ENCODE peak calls at places on chromosomes 1 and 21, in four cellular contexts. One of them, this sample, is unnamed.
A peak's percentile ranks its signal among the peaks of the same experiment; 100 is the strongest.

GRCh38 chr21:26966978-26967913 is at the start of gene ADAMTS5:
- DNase-seq in T follicular helper cell: no peak
- DNase-seq in kidney epithelial cell: peak; percentile 69
- DNase-seq in CD8-positive, alpha-beta T cell: no peak
- DNase-seq in this sample: peak; percentile 70

GRCh38 chr1:11940260-11940921 is 5.9 kb downstream of the PLOD1 start:
- DNase-seq in CD8-positive, alpha-beta T cell: no peak
- DNase-seq in kidney epithelial cell: no peak
- DNase-seq in T follicular helper cell: no peak
- DNase-seq in this sample: no peak

GRCh38 chr1:156964431-156964830 is 44.0 kb downstream of the LRRC71 start:
- DNase-seq in T follicular helper cell: no peak
- DNase-seq in kidney epithelial cell: no peak
- DNase-seq in CD8-positive, alpha-beta T cell: no peak
- DNase-seq in this sample: no peak

GRCh38 chr1:110384581-110385321 is 6.1 kb downstream of the SLC16A4 start:
- DNase-seq in CD8-positive, alpha-beta T cell: no peak
- DNase-seq in kidney epithelial cell: no peak
- DNase-seq in T follicular helper cell: no peak
- DNase-seq in this sample: peak; percentile 5

GRCh38 chr1:32701951-32702598 is 495 bp downstream of the SYNC start:
- DNase-seq in kidney epithelial cell: no peak
- DNase-seq in T follicular helper cell: no peak
- DNase-seq in CD8-positive, alpha-beta T cell: no peak
- DNase-seq in this sample: no peak

GRCh38 chr1:100955322-100955721 is 59.4 kb downstream of the SLC30A7 start:
- DNase-seq in T follicular helper cell: no peak
- DNase-seq in CD8-positive, alpha-beta T cell: no peak
- DNase-seq in kidney epithelial cell: no peak
- DNase-seq in this sample: no peak

GRCh38 chr1:155186955-155187891 is 13.6 kb downstream of the TRIM46 start:
- DNase-seq in T follicular helper cell: no peak
- DNase-seq in CD8-positive, alpha-beta T cell: no peak
- DNase-seq in kidney epithelial cell: no peak
- DNase-seq in this sample: no peak

GRCh38 chr1:180841460-180841859 is 71.2 kb upstream of the KIAA1614 start:
- DNase-seq in kidney epithelial cell: no peak
- DNase-seq in CD8-positive, alpha-beta T cell: no peak
- DNase-seq in T follicular helper cell: no peak
- DNase-seq in this sample: no peak

GRCh38 chr1:231796141-231796540 is 169.6 kb downstream of the DISC1 start:
- DNase-seq in kidney epithelial cell: no peak
- DNase-seq in T follicular helper cell: no peak
- DNase-seq in CD8-positive, alpha-beta T cell: no peak
- DNase-seq in this sample: no peak

GRCh38 chr1:37793773-37794371 is at the start of gene MANEAL:
- DNase-seq in kidney epithelial cell: no peak
- DNase-seq in T follicular helper cell: no peak
- DNase-seq in CD8-positive, alpha-beta T cell: no peak
- DNase-seq in this sample: peak; percentile 57

GRCh38 chr1:24535021-24535424 is 20.9 kb upstream of the NCMAP start:
- DNase-seq in kidney epithelial cell: no peak
- DNase-seq in CD8-positive, alpha-beta T cell: peak; percentile 55
- DNase-seq in T follicular helper cell: peak; percentile 61
- DNase-seq in this sample: peak; percentile 75

GRCh38 chr21:36385909-36386642 is 884 bp downstream of the CHAF1B start:
- DNase-seq in T follicular helper cell: no peak
- DNase-seq in CD8-positive, alpha-beta T cell: no peak
- DNase-seq in kidney epithelial cell: no peak
- DNase-seq in this sample: peak; percentile 13

GRCh38 chr21:31161157-31161556 is 122.9 kb upstream of the KRTAP19-8 start:
- DNase-seq in T follicular helper cell: no peak
- DNase-seq in CD8-positive, alpha-beta T cell: no peak
- DNase-seq in kidney epithelial cell: no peak
- DNase-seq in this sample: no peak

GRCh38 chr1:30965914-30966313 is 57.4 kb upstream of the SDC3 start:
- DNase-seq in T follicular helper cell: no peak
- DNase-seq in kidney epithelial cell: no peak
- DNase-seq in CD8-positive, alpha-beta T cell: no peak
- DNase-seq in this sample: no peak

GRCh38 chr1:192506741-192507155 is 68.8 kb upstream of the RGS1 start:
- DNase-seq in CD8-positive, alpha-beta T cell: no peak
- DNase-seq in T follicular helper cell: no peak
- DNase-seq in kidney epithelial cell: no peak
- DNase-seq in this sample: peak; percentile 46

GRCh38 chr1:20194224-20194623 is 7.9 kb upstream of the PLA2G2C start:
- DNase-seq in T follicular helper cell: no peak
- DNase-seq in CD8-positive, alpha-beta T cell: no peak
- DNase-seq in kidney epithelial cell: no peak
- DNase-seq in this sample: no peak

GRCh38 chr1:154661110-154661509 is 53.1 kb upstream of the ADAR start:
- DNase-seq in kidney epithelial cell: no peak
- DNase-seq in CD8-positive, alpha-beta T cell: no peak
- DNase-seq in T follicular helper cell: no peak
- DNase-seq in this sample: no peak

GRCh38 chr1:33327587-33328325 is 6.9 kb upstream of the A3GALT2 start:
- DNase-seq in kidney epithelial cell: peak; percentile 85
- DNase-seq in T follicular helper cell: no peak
- DNase-seq in CD8-positive, alpha-beta T cell: no peak
- DNase-seq in this sample: peak; percentile 90

GRCh38 chr1:215459136-215459535 is 108.0 kb upstream of the KCTD3 start:
- DNase-seq in T follicular helper cell: no peak
- DNase-seq in kidney epithelial cell: no peak
- DNase-seq in CD8-positive, alpha-beta T cell: no peak
- DNase-seq in this sample: no peak

GRCh38 chr1:154405762-154406571 is 824 bp downstream of the IL6R start:
- DNase-seq in kidney epithelial cell: no peak
- DNase-seq in T follicular helper cell: peak; percentile 50
- DNase-seq in CD8-positive, alpha-beta T cell: peak; percentile 40
- DNase-seq in this sample: peak; percentile 70

GRCh38 chr1:105000793-105001192 is 1251.1 kb downstream of the AMY1C start:
- DNase-seq in kidney epithelial cell: no peak
- DNase-seq in CD8-positive, alpha-beta T cell: no peak
- DNase-seq in T follicular helper cell: no peak
- DNase-seq in this sample: no peak

GRCh38 chr1:228944991-228945390 is 209.7 kb downstream of the RHOU start:
- DNase-seq in CD8-positive, alpha-beta T cell: no peak
- DNase-seq in kidney epithelial cell: no peak
- DNase-seq in T follicular helper cell: no peak
- DNase-seq in this sample: peak; percentile 66

GRCh38 chr21:31929548-31929947 is 56.7 kb downstream of the HUNK start:
- DNase-seq in kidney epithelial cell: no peak
- DNase-seq in T follicular helper cell: no peak
- DNase-seq in CD8-positive, alpha-beta T cell: no peak
- DNase-seq in this sample: no peak

GRCh38 chr1:6392081-6392879 is 1.3 kb downstream of the ACOT7 start:
- DNase-seq in T follicular helper cell: no peak
- DNase-seq in CD8-positive, alpha-beta T cell: no peak
- DNase-seq in kidney epithelial cell: no peak
- DNase-seq in this sample: peak; percentile 15

GRCh38 chr1:168991667-168992475 is 114.6 kb upstream of the ATP1B1 start:
- DNase-seq in T follicular helper cell: no peak
- DNase-seq in CD8-positive, alpha-beta T cell: no peak
- DNase-seq in kidney epithelial cell: no peak
- DNase-seq in this sample: no peak